ENCODE peak calls at places on chromosomes 5 and 9, in eight cellular contexts. One of them, this sample, is unnamed. For H3K27me3 and H3K4me1, the result is how much of the 10 kb centered on the place peaks cover.

GRCh38 chr5:168987540-168988300 is 313.2 kb downstream of the SLIT3 start:
- DNase-seq in IMR-90: peak
- DNase-seq in stomach: peak
- DNase-seq in tibial nerve: peak
- DNase-seq in adrenal gland: peak
- DNase-seq in suprapubic skin: no peak
- DNase-seq in ovary: peak
- DNase-seq in endothelial cell of umbilical vein: peak
- DNase-seq in this sample: no peak

GRCh38 chr5:157540707-157541451 is 34.7 kb downstream of the ADAM19 start:
- DNase-seq in stomach: peak
- DNase-seq in IMR-90: peak
- DNase-seq in tibial nerve: no peak
- DNase-seq in suprapubic skin: peak
- DNase-seq in endothelial cell of umbilical vein: peak
- DNase-seq in adrenal gland: peak
- DNase-seq in ovary: peak
- DNase-seq in this sample: peak

GRCh38 chr9:14346301-14346721 is 32.4 kb upstream of the NFIB start:
- DNase-seq in suprapubic skin: no peak
- DNase-seq in IMR-90: no peak
- DNase-seq in tibial nerve: no peak
- DNase-seq in ovary: no peak
- DNase-seq in stomach: no peak
- DNase-seq in adrenal gland: no peak
- DNase-seq in endothelial cell of umbilical vein: no peak
- DNase-seq in this sample: no peak

GRCh38 chr9:131308906-131309305 is 19.4 kb downstream of the PLPP7 start:
- DNase-seq in stomach: no peak
- DNase-seq in IMR-90: no peak
- DNase-seq in suprapubic skin: no peak
- DNase-seq in adrenal gland: no peak
- DNase-seq in tibial nerve: no peak
- DNase-seq in endothelial cell of umbilical vein: no peak
- DNase-seq in ovary: no peak
- DNase-seq in this sample: no peak

GRCh38 chr5:154740957-154741356 is 14.2 kb upstream of the LARP1 start:
- DNase-seq in tibial nerve: no peak
- DNase-seq in endothelial cell of umbilical vein: no peak
- DNase-seq in IMR-90: peak
- DNase-seq in ovary: no peak
- DNase-seq in suprapubic skin: peak
- DNase-seq in adrenal gland: peak
- DNase-seq in stomach: no peak
- DNase-seq in this sample: no peak

GRCh38 chr5:78204241-78204640 is 90.3 kb downstream of the AP3B1 start:
- DNase-seq in ovary: no peak
- DNase-seq in suprapubic skin: no peak
- DNase-seq in stomach: no peak
- DNase-seq in adrenal gland: no peak
- DNase-seq in IMR-90: no peak
- DNase-seq in tibial nerve: no peak
- DNase-seq in endothelial cell of umbilical vein: no peak
- DNase-seq in this sample: no peak

GRCh38 chr5:98938459-98938858 is 9.7 kb upstream of the CHD1 start:
- DNase-seq in tibial nerve: no peak
- DNase-seq in IMR-90: peak
- DNase-seq in adrenal gland: no peak
- DNase-seq in stomach: no peak
- DNase-seq in suprapubic skin: no peak
- DNase-seq in ovary: no peak
- DNase-seq in endothelial cell of umbilical vein: peak
- DNase-seq in this sample: no peak

GRCh38 chr5:42992035-42992570 is 48.0 kb downstream of the ANXA2R start:
- DNase-seq in stomach: peak
- DNase-seq in suprapubic skin: peak
- DNase-seq in IMR-90: peak
- DNase-seq in tibial nerve: peak
- DNase-seq in endothelial cell of umbilical vein: peak
- DNase-seq in adrenal gland: peak
- DNase-seq in ovary: peak
- DNase-seq in this sample: peak

GRCh38 chr9:70080481-70081119 is 37.0 kb downstream of the MAMDC2 start:
- DNase-seq in ovary: peak
- DNase-seq in tibial nerve: no peak
- DNase-seq in suprapubic skin: no peak
- DNase-seq in stomach: no peak
- DNase-seq in endothelial cell of umbilical vein: peak
- DNase-seq in adrenal gland: no peak
- DNase-seq in IMR-90: peak
- DNase-seq in this sample: no peak

GRCh38 chr5:105806601-105807000 is 1864.1 kb downstream of the EFNA5 start:
- DNase-seq in ovary: no peak
- DNase-seq in stomach: no peak
- DNase-seq in adrenal gland: no peak
- DNase-seq in tibial nerve: no peak
- DNase-seq in endothelial cell of umbilical vein: peak
- DNase-seq in suprapubic skin: no peak
- DNase-seq in IMR-90: no peak
- DNase-seq in this sample: no peak

GRCh38 chr9:89701221-89701798 is 96.5 kb downstream of the GADD45G start:
- DNase-seq in tibial nerve: no peak
- DNase-seq in IMR-90: no peak
- DNase-seq in stomach: no peak
- DNase-seq in endothelial cell of umbilical vein: no peak
- DNase-seq in adrenal gland: no peak
- DNase-seq in suprapubic skin: peak
- DNase-seq in ovary: no peak
- DNase-seq in this sample: peak

GRCh38 chr5:122842016-122842580 is 3.3 kb upstream of the SNX24 start:
- DNase-seq in ovary: no peak
- DNase-seq in stomach: no peak
- DNase-seq in endothelial cell of umbilical vein: no peak
- DNase-seq in IMR-90: no peak
- DNase-seq in suprapubic skin: no peak
- DNase-seq in adrenal gland: no peak
- DNase-seq in tibial nerve: no peak
- DNase-seq in this sample: no peak

GRCh38 chr5:115594343-115595047 is 7.8 kb downstream of the TICAM2 start:
- DNase-seq in IMR-90: peak
- DNase-seq in tibial nerve: no peak
- DNase-seq in adrenal gland: no peak
- DNase-seq in stomach: no peak
- DNase-seq in endothelial cell of umbilical vein: peak
- DNase-seq in suprapubic skin: no peak
- DNase-seq in ovary: no peak
- DNase-seq in this sample: no peak

GRCh38 chr5:36363101-36363500 is 61.4 kb upstream of the RANBP3L start:
- DNase-seq in ovary: no peak
- DNase-seq in tibial nerve: no peak
- DNase-seq in adrenal gland: no peak
- DNase-seq in IMR-90: peak
- DNase-seq in stomach: no peak
- DNase-seq in endothelial cell of umbilical vein: no peak
- DNase-seq in suprapubic skin: no peak
- DNase-seq in this sample: no peak

GRCh38 chr9:121670447-121670846 is 19.0 kb downstream of the DAB2IP start:
- DNase-seq in ovary: peak
- DNase-seq in stomach: no peak
- DNase-seq in IMR-90: peak
- DNase-seq in endothelial cell of umbilical vein: no peak
- DNase-seq in suprapubic skin: no peak
- DNase-seq in adrenal gland: peak
- DNase-seq in tibial nerve: no peak
- DNase-seq in this sample: peak

GRCh38 chr5:109803854-109804253 is 114.1 kb downstream of the MAN2A1 start:
- DNase-seq in tibial nerve: no peak
- DNase-seq in suprapubic skin: no peak
- DNase-seq in adrenal gland: no peak
- DNase-seq in IMR-90: no peak
- DNase-seq in ovary: no peak
- DNase-seq in endothelial cell of umbilical vein: no peak
- DNase-seq in stomach: no peak
- DNase-seq in this sample: no peak

GRCh38 chr5:43042176-43042625 is 2.1 kb upstream of the ANXA2R start:
- DNase-seq in IMR-90: peak
- DNase-seq in endothelial cell of umbilical vein: no peak
- DNase-seq in suprapubic skin: peak
- DNase-seq in stomach: peak
- DNase-seq in tibial nerve: peak
- DNase-seq in adrenal gland: peak
- DNase-seq in ovary: peak
- DNase-seq in this sample: peak

GRCh38 chr9:115127191-115127817 is 9.3 kb upstream of the TNC start:
- DNase-seq in IMR-90: peak
- DNase-seq in suprapubic skin: no peak
- DNase-seq in endothelial cell of umbilical vein: no peak
- DNase-seq in adrenal gland: no peak
- DNase-seq in stomach: no peak
- DNase-seq in tibial nerve: no peak
- DNase-seq in ovary: no peak
- DNase-seq in this sample: no peak

GRCh38 chr9:97811534-97812246 is 41.3 kb upstream of the FOXE1 start:
- DNase-seq in adrenal gland: no peak
- DNase-seq in stomach: no peak
- DNase-seq in IMR-90: peak
- DNase-seq in endothelial cell of umbilical vein: peak
- DNase-seq in ovary: no peak
- DNase-seq in tibial nerve: no peak
- DNase-seq in suprapubic skin: no peak
- DNase-seq in this sample: no peak

GRCh38 chr9:18978188-18978587 is 54.8 kb downstream of the SAXO1 start:
- DNase-seq in stomach: no peak
- DNase-seq in ovary: no peak
- DNase-seq in endothelial cell of umbilical vein: no peak
- DNase-seq in suprapubic skin: no peak
- DNase-seq in IMR-90: no peak
- DNase-seq in tibial nerve: no peak
- DNase-seq in adrenal gland: no peak
- DNase-seq in this sample: no peak

GRCh38 chr9:26833792-26834191 is 58.8 kb downstream of the CAAP1 start:
- DNase-seq in IMR-90: no peak
- DNase-seq in adrenal gland: peak
- DNase-seq in suprapubic skin: no peak
- DNase-seq in tibial nerve: no peak
- DNase-seq in stomach: no peak
- DNase-seq in endothelial cell of umbilical vein: peak
- DNase-seq in ovary: no peak
- DNase-seq in this sample: no peak

GRCh38 chr5:39194466-39195136 is 24.8 kb downstream of the FYB1 start:
- DNase-seq in IMR-90: peak
- DNase-seq in adrenal gland: no peak
- DNase-seq in suprapubic skin: no peak
- DNase-seq in ovary: no peak
- DNase-seq in tibial nerve: no peak
- DNase-seq in stomach: no peak
- DNase-seq in endothelial cell of umbilical vein: no peak
- DNase-seq in this sample: no peak

GRCh38 chr9:22279621-22280020 is 167.0 kb upstream of the DMRTA1 start:
- DNase-seq in IMR-90: no peak
- DNase-seq in endothelial cell of umbilical vein: no peak
- DNase-seq in suprapubic skin: no peak
- DNase-seq in ovary: no peak
- DNase-seq in stomach: no peak
- DNase-seq in tibial nerve: no peak
- DNase-seq in adrenal gland: no peak
- DNase-seq in this sample: no peak
- H3K27me3 ChIP-seq in IMR-90: under half
- H3K27me3 ChIP-seq in endothelial cell of umbilical vein: under half
- H3K27me3 ChIP-seq in suprapubic skin: under half
- H3K27me3 ChIP-seq in ovary: under half
- H3K27me3 ChIP-seq in stomach: under half
- H3K27me3 ChIP-seq in tibial nerve: under half
- H3K27me3 ChIP-seq in adrenal gland: under half
- H3K27me3 ChIP-seq in this sample: under half

GRCh38 chr5:172178301-172179031 is 9.6 kb downstream of the STK10 start:
- DNase-seq in tibial nerve: no peak
- DNase-seq in endothelial cell of umbilical vein: no peak
- DNase-seq in suprapubic skin: no peak
- DNase-seq in stomach: peak
- DNase-seq in IMR-90: no peak
- DNase-seq in ovary: no peak
- DNase-seq in adrenal gland: no peak
- DNase-seq in this sample: peak
- TF ChIP-seq POLR2A in tibial nerve: no peak
- TF ChIP-seq POLR2A in endothelial cell of umbilical vein: no peak
- TF ChIP-seq POLR2A in suprapubic skin: no peak
- TF ChIP-seq POLR2A in stomach: no peak
- TF ChIP-seq POLR2A in IMR-90: no peak
- TF ChIP-seq POLR2A in ovary: no peak
- TF ChIP-seq POLR2A in adrenal gland: no peak
- TF ChIP-seq POLR2A in this sample: no peak

GRCh38 chr5:120605325-120606079 is 141.4 kb downstream of the PRR16 start:
- DNase-seq in IMR-90: no peak
- DNase-seq in ovary: no peak
- DNase-seq in stomach: no peak
- DNase-seq in endothelial cell of umbilical vein: no peak
- DNase-seq in suprapubic skin: no peak
- DNase-seq in tibial nerve: no peak
- DNase-seq in adrenal gland: no peak
- DNase-seq in this sample: no peak
- H3K4me1 ChIP-seq in IMR-90: under half
- H3K4me1 ChIP-seq in ovary: under half
- H3K4me1 ChIP-seq in stomach: under half
- H3K4me1 ChIP-seq in endothelial cell of umbilical vein: under half
- H3K4me1 ChIP-seq in suprapubic skin: under half
- H3K4me1 ChIP-seq in tibial nerve: under half
- H3K4me1 ChIP-seq in adrenal gland: under half
- H3K4me1 ChIP-seq in this sample: under half

GRCh38 chr5:126519637-126520592 is 75.1 kb downstream of the ALDH7A1 start:
- DNase-seq in IMR-90: peak
- DNase-seq in endothelial cell of umbilical vein: no peak
- DNase-seq in adrenal gland: no peak
- DNase-seq in ovary: peak
- DNase-seq in tibial nerve: no peak
- DNase-seq in suprapubic skin: no peak
- DNase-seq in stomach: no peak
- DNase-seq in this sample: no peak
- H3K27me3 ChIP-seq in IMR-90: under half
- H3K27me3 ChIP-seq in endothelial cell of umbilical vein: under half
- H3K27me3 ChIP-seq in adrenal gland: under half
- H3K27me3 ChIP-seq in ovary: under half
- H3K27me3 ChIP-seq in tibial nerve: under half
- H3K27me3 ChIP-seq in suprapubic skin: under half
- H3K27me3 ChIP-seq in stomach: under half
- H3K27me3 ChIP-seq in this sample: under half

DNA sequence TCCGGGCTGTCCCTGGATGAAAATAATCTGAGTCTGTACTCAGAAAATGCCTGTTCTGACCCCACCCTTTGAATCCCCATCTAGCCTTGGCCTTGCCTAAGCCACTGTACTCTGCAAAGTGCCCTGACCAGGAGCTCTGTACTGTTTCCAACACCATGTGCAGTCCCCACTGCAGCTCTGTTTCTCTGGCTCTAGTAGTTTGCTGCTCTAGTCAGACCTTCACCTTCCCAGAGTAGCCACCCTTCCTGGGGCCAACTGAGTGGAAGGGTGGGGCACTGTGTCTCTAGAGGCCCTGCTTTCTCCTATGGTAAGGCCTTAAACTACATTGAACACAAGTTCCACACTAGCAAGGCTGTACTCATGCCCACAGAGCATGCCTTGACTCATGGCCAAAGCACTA is 31.9 kb downstream of the P4HA2 start:
- DNase-seq in adrenal gland: no peak
- DNase-seq in IMR-90: no peak
- DNase-seq in tibial nerve: no peak
- DNase-seq in stomach: no peak
- DNase-seq in ovary: no peak
- DNase-seq in endothelial cell of umbilical vein: no peak
- DNase-seq in suprapubic skin: no peak
- DNase-seq in this sample: no peak
- TF ChIP-seq POLR2A in adrenal gland: no peak
- TF ChIP-seq POLR2A in IMR-90: no peak
- TF ChIP-seq POLR2A in tibial nerve: no peak
- TF ChIP-seq POLR2A in stomach: no peak
- TF ChIP-seq POLR2A in ovary: no peak
- TF ChIP-seq POLR2A in endothelial cell of umbilical vein: no peak
- TF ChIP-seq POLR2A in suprapubic skin: no peak
- TF ChIP-seq POLR2A in this sample: no peak

This sample was measured in spleen.